ENCODE peak calls at places on chromosomes 7 and 10, in eight cellular contexts. U is activated CD4-positive, CD25-positive, alpha-beta regulatory T cell; I is SIG-M5; V is WTC11; E is PC-9; G is NCI-H345; C is stimulated activated CD4-positive, alpha-beta T cell treated with anti-CD3 and anti-CD28 coated beads, Interleukin-2, amount 100 ng/mL, for 24 hours; B is NT2/D1. X is an unnamed sample.

GRCh38 chr7:17556247-17556646 is 257.8 kb downstream of the AHR start:
- DNase-seq in G (no peak), U (no peak), E (no peak), I (no peak), B (no peak), C (no peak), V (no peak), X (no peak)

GRCh38 chr10:116589911-116590310 is 848 bp upstream of the PNLIPRP1 start:
- DNase-seq in V (no peak), U (no peak), C (no peak), G (no peak), E (no peak), B (no peak), I (no peak), X (no peak)

GRCh38 chr10:17233534-17233933 is 5.5 kb downstream of the VIM start:
- DNase-seq in E (no peak), V (no peak), B (no peak), I (no peak), U (no peak), G (no peak), C (no peak), X (no peak)

GRCh38 chr7:81284576-81284975 is 365.7 kb upstream of the SEMA3C start:
- DNase-seq in E (no peak), B (no peak), I (no peak), V (no peak), G (no peak), U (no peak), C (no peak), X (no peak)

GRCh38 chr10:50613726-50614443 is 9.9 kb downstream of the SGMS1 start:
- DNase-seq in E (no peak), C (no peak), I (no peak), V (no peak), G (no peak), U (no peak), B (no peak), X (no peak)

GRCh38 chr10:11946652-11947051 is 96.0 kb downstream of the UPF2 start:
- DNase-seq in I (no peak), C (no peak), E (no peak), B (no peak), V (no peak), U (no peak), G (no peak), X (no peak)

GRCh38 chr7:4998244-4998643 is 39.3 kb upstream of the MMD2 start:
- DNase-seq in C (no peak), E (no peak), U (no peak), V (no peak), I (no peak), G (no peak), B (no peak), X (no peak)

GRCh38 chr10:131979821-131980270 is 1.9 kb downstream of the BNIP3 start:
- DNase-seq in I (no peak), E (no peak), C (no peak), G (no peak), U (no peak), V (no peak), B (no peak), X (no peak)

GRCh38 chr10:23344251-23344841 is at the start of gene C10orf67:
- DNase-seq in B (peak; percentile 39), G (no peak), E (peak; percentile 49), C (no peak), V (peak; percentile 49), I (no peak), U (peak; percentile 20), X (no peak)

GRCh38 chr10:131187886-131188285 is 123.6 kb downstream of the TCERG1L start:
- DNase-seq in U (no peak), E (no peak), G (no peak), C (no peak), I (no peak), V (no peak), B (no peak), X (no peak)

GRCh38 chr7:92783260-92783911 is 53.0 kb downstream of the CDK6 start:
- DNase-seq in E (no peak), I (no peak), B (no peak), C (no peak), V (no peak), G (no peak), U (no peak), X (no peak)

GRCh38 chr10:73965890-73966768 is 31.8 kb upstream of the VCL start:
- DNase-seq in B (peak; percentile 91), V (peak; percentile 86), E (peak; percentile 99), I (no peak), U (no peak), C (no peak), G (no peak), X (peak; percentile 93)

GRCh38 chr7:129095258-129095657 is 40.3 kb upstream of the TNPO3 start:
- DNase-seq in I (no peak), C (no peak), V (no peak), U (no peak), E (no peak), B (no peak), G (no peak), X (no peak)

GRCh38 chr7:134562136-134562535 is 13.2 kb downstream of the AKR1B15 start:
- DNase-seq in C (no peak), V (no peak), G (no peak), I (no peak), B (no peak), U (no peak), E (no peak), X (no peak)

GRCh38 chr10:77905086-77905735 is 21.3 kb downstream of the DLG5 start:
- DNase-seq in B (no peak), E (no peak), V (no peak), U (no peak), I (no peak), C (no peak), G (peak; percentile 83), X (no peak)

GRCh38 chr10:89283988-89284475 is 17.8 kb upstream of the IFIT2 start:
- DNase-seq in U (no peak), V (no peak), G (no peak), I (no peak), B (no peak), E (no peak), C (no peak), X (no peak)

GRCh38 chr7:68400783-68401182 is 1197.5 kb upstream of the AUTS2 start:
- DNase-seq in B (no peak), V (no peak), C (no peak), U (no peak), I (no peak), E (no peak), G (no peak), X (no peak)

GRCh38 chr7:107501593-107501992 is 31.7 kb downstream of the GPR22 start:
- DNase-seq in U (no peak), V (peak; percentile 21), G (no peak), B (peak; percentile 5), C (no peak), I (no peak), E (no peak), X (no peak)

GRCh38 chr7:17651296-17651695 is 289.0 kb downstream of the SNX13 start:
- DNase-seq in G (no peak), I (no peak), V (no peak), B (no peak), U (no peak), E (no peak), C (no peak), X (no peak)

GRCh38 chr10:89373916-89374711 is 3.7 kb upstream of the IFIT1B start:
- DNase-seq in V (no peak), G (no peak), B (no peak), U (no peak), E (peak; percentile 75), I (no peak), C (no peak), X (peak; percentile 86)

GRCh38 chr7:142880886-142881505 is 4.5 kb downstream of the TRPV6 start:
- DNase-seq in E (peak; percentile 46), C (peak; percentile 52), V (peak; percentile 72), G (peak; percentile 31), B (peak; percentile 47), U (peak; percentile 3), I (no peak), X (no peak)

GRCh38 chr10:97889461-97890265 is 40.0 kb downstream of the GOLGA7B start:
- DNase-seq in C (no peak), U (no peak), B (peak; percentile 63), E (peak; percentile 81), V (no peak), G (peak; percentile 88), I (no peak), X (peak; percentile 46)

GRCh38 chr7:129067943-129068548 is 13.1 kb upstream of the TNPO3 start:
- DNase-seq in E (no peak), V (no peak), U (no peak), B (no peak), G (no peak), C (no peak), I (no peak), X (no peak)

GRCh38 chr10:34216348-34216908 is 598.7 kb downstream of the PARD3 start:
- DNase-seq in C (no peak), G (no peak), U (no peak), I (no peak), V (no peak), E (no peak), B (no peak), X (no peak)

GRCh38 chr10:6891924-6892323 is 311.8 kb upstream of the PRKCQ start:
- DNase-seq in C (no peak), U (no peak), V (no peak), E (no peak), G (no peak), I (no peak), B (no peak), X (no peak)

GRCh38 chr10:14967897-14968296 is 8.7 kb downstream of the MEIG1 start:
- DNase-seq in G (no peak), E (no peak), C (no peak), U (no peak), V (no peak), I (no peak), B (no peak), X (no peak)

GRCh38 chr10:77967611-77968022 is 41.1 kb upstream of the DLG5 start:
- DNase-seq in U (no peak), I (no peak), V (no peak), B (no peak), C (no peak), E (no peak), G (no peak), X (no peak)

GRCh38 chr7:133912916-133913697 is 214.0 kb upstream of the LRGUK start:
- DNase-seq in I (no peak), V (no peak), B (no peak), E (peak; percentile 58), U (no peak), C (no peak), G (no peak), X (no peak)

X was measured in aorta.